ENCODE peak calls at places on chromosomes 12 and 14, in four cellular contexts. W is AG08396; C is activated naive CD8-positive, alpha-beta T cell treated with anti-CD3 and anti-CD28 coated beads, Interleukin-2, amount 50 U/mL, for 24 hours; R is NCI-H446 treated with DMSO at 0.1 percent for 48 hours. J is an unnamed sample.

GRCh38 chr12:94649349-94650142 is 811 bp downstream of the TMCC3 start:
- DNase-seq in W (peak), C (peak), R (no peak), J (peak)

GRCh38 chr14:68664225-68664681 is 128.6 kb downstream of the ZFP36L1 start:
- DNase-seq in W (no peak), C (peak), R (no peak), J (no peak)

GRCh38 chr12:4579305-4580097 is 17.5 kb downstream of the DYRK4 start:
- DNase-seq in W (peak), C (no peak), R (no peak), J (no peak)

GRCh38 chr12:75974323-75975273 is 57.0 kb downstream of the PHLDA1 start:
- DNase-seq in W (no peak), C (no peak), R (no peak), J (no peak)

GRCh38 chr14:56666294-56666693 is 86.7 kb downstream of the TMEM260 start:
- DNase-seq in W (no peak), C (no peak), R (no peak), J (no peak)

GRCh38 chr12:50166776-50167025 is 468 bp downstream of the CERS5 start:
- DNase-seq in W (no peak), C (peak), R (no peak), J (no peak)

GRCh38 chr12:40829738-40830144 is 137.5 kb downstream of the CNTN1 start:
- DNase-seq in W (no peak), C (no peak), R (no peak), J (no peak)

GRCh38 chr14:94638330-94638729 is 26.1 kb downstream of the SERPINA3 start:
- DNase-seq in W (no peak), C (no peak), R (no peak), J (no peak)

GRCh38 chr12:25806271-25806670 is 152.2 kb upstream of the RASSF8 start:
- DNase-seq in W (no peak), C (peak), R (no peak), J (peak)

GRCh38 chr14:98634043-98634820 is 637.8 kb downstream of the BCL11B start:
- DNase-seq in W (no peak), C (no peak), R (no peak), J (no peak)

GRCh38 chr12:9389796-9390195 is 181.6 kb upstream of the PZP start:
- DNase-seq in W (no peak), C (no peak), R (no peak), J (no peak)

GRCh38 chr14:73797540-73797925 is 54.1 kb upstream of the PTGR2 start:
- DNase-seq in W (no peak), C (no peak), R (no peak), J (no peak)

J was measured in MM.1S.